ENCODE peak calls at places on chromosome 18, in seven cellular contexts. I, X, P, R, E, T and U are unnamed samples.

GRCh38 chr18:3118195-3119010 is 101.4 kb downstream of the MYOM1 start:
- DNase-seq in I (no peak), X (no peak), P (no peak), R (no peak), E (no peak), T (no peak), U (no peak)

GRCh38 chr18:37270046-37270665 is 295.4 kb downstream of the CELF4 start:
- DNase-seq in I (no peak), X (peak; percentile 72), P (peak; percentile 52), R (peak; percentile 2), E (peak; percentile 36), T (peak; percentile 27), U (no peak)

GRCh38 chr18:36732264-36732663 is 96.5 kb downstream of the TPGS2 start:
- DNase-seq in I (no peak), X (no peak), P (no peak), R (no peak), E (no peak), T (no peak), U (no peak)

GRCh38 chr18:3062798-3063563 is 50.0 kb upstream of the LPIN2 start:
- DNase-seq in I (peak; percentile 91), X (peak; percentile 52), P (peak; percentile 15), R (no peak), E (peak; percentile 83), T (peak; percentile 31), U (no peak)

GRCh38 chr18:46199515-46200147 is 95.4 kb downstream of the HAUS1 start:
- DNase-seq in I (no peak), X (peak; percentile 54), P (peak; percentile 86), R (no peak), E (no peak), T (peak; percentile 44), U (no peak)

GRCh38 chr18:29321561-29321960 is 1144.6 kb upstream of the CDH2 start:
- DNase-seq in I (no peak), X (no peak), P (peak; percentile 2), R (no peak), E (no peak), T (no peak), U (no peak)

GRCh38 chr18:64405161-64405560 is 256.3 kb upstream of the LINC00305 start:
- DNase-seq in I (no peak), X (peak; percentile 1), P (peak; percentile 16), R (no peak), E (no peak), T (no peak), U (no peak)

GRCh38 chr18:9647496-9648323 is 33.4 kb upstream of the PPP4R1 start:
- DNase-seq in I (no peak), X (peak; percentile 27), P (no peak), R (no peak), E (no peak), T (peak; percentile 57), U (no peak)

GRCh38 chr18:44723973-44724778 is 43.5 kb downstream of the SETBP1 start:
- DNase-seq in I (no peak), X (peak; percentile 35), P (no peak), R (no peak), E (no peak), T (no peak), U (no peak)

GRCh38 chr18:44051088-44051487 is 629.6 kb upstream of the SETBP1 start:
- DNase-seq in I (no peak), X (no peak), P (no peak), R (no peak), E (no peak), T (no peak), U (no peak)

GRCh38 chr18:24502621-24503020 is 42.2 kb downstream of the HRH4 start:
- DNase-seq in I (no peak), X (no peak), P (no peak), R (no peak), E (no peak), T (peak; percentile 3), U (no peak)

GRCh38 chr18:51390695-51391094 is 193.2 kb upstream of the MEX3C start:
- DNase-seq in I (no peak), X (peak; percentile 41), P (no peak), R (no peak), E (no peak), T (no peak), U (no peak)

GRCh38 chr18:12442946-12443345 is 35.2 kb downstream of the PRELID3A start:
- DNase-seq in I (no peak), X (peak; percentile 32), P (peak; percentile 75), R (no peak), E (no peak), T (no peak), U (no peak)

GRCh38 chr18:36141576-36141975 is 11.9 kb downstream of the ELP2 start:
- DNase-seq in I (no peak), X (no peak), P (no peak), R (no peak), E (no peak), T (no peak), U (no peak)

GRCh38 chr18:24801011-24801410 is 340.6 kb downstream of the HRH4 start:
- DNase-seq in I (no peak), X (no peak), P (peak; percentile 58), R (no peak), E (no peak), T (no peak), U (no peak)

GRCh38 chr18:70454705-70455322 is 166.0 kb downstream of the SOCS6 start:
- DNase-seq in I (no peak), X (peak; percentile 82), P (peak; percentile 79), R (peak; percentile 29), E (no peak), T (peak; percentile 9), U (no peak)

GRCh38 chr18:45383228-45383627 is 232.0 kb upstream of the SLC14A2 start:
- DNase-seq in I (no peak), X (no peak), P (no peak), R (no peak), E (no peak), T (no peak), U (no peak)

GRCh38 chr18:44682871-44683221 is 2.2 kb downstream of the SETBP1 start:
- DNase-seq in I (no peak), X (no peak), P (no peak), R (no peak), E (no peak), T (peak; percentile 30), U (no peak)

GRCh38 chr18:75211002-75211621 is 515 bp downstream of the TSHZ1 start:
- DNase-seq in I (no peak), X (peak; percentile 40), P (peak; percentile 18), R (no peak), E (peak; percentile 57), T (no peak), U (no peak)

GRCh38 chr18:45895339-45895738 is 69.9 kb downstream of the SIGLEC15 start:
- DNase-seq in I (no peak), X (no peak), P (no peak), R (no peak), E (no peak), T (no peak), U (no peak)

GRCh38 chr18:70154591-70155194 is 50.8 kb downstream of the RTTN start:
- DNase-seq in I (no peak), X (peak; percentile 67), P (peak; percentile 94), R (peak; percentile 60), E (no peak), T (peak; percentile 44), U (peak; percentile 79)

GRCh38 chr18:80105369-80106167 is 3.5 kb upstream of the ADNP2 start:
- DNase-seq in I (no peak), X (no peak), P (no peak), R (no peak), E (no peak), T (no peak), U (no peak)

GRCh38 chr18:67854340-67854739 is 337.8 kb upstream of the DSEL start:
- DNase-seq in I (no peak), X (no peak), P (peak; percentile 41), R (no peak), E (no peak), T (no peak), U (no peak)

GRCh38 chr18:62979900-62980299 is 264.6 kb downstream of the PHLPP1 start:
- DNase-seq in I (no peak), X (no peak), P (no peak), R (no peak), E (no peak), T (no peak), U (no peak)

GRCh38 chr18:25915907-25916306 is 174.5 kb downstream of the SS18 start:
- DNase-seq in I (no peak), X (no peak), P (no peak), R (no peak), E (no peak), T (no peak), U (no peak)
- TF ChIP-seq CTCF in I (no peak), X (no peak), P (peak; percentile 12), R (peak; percentile 14), E (no peak), T (no peak), U (no peak)

GRCh38 chr18:54125429-54125828 is 99.0 kb downstream of the MBD2 start:
- DNase-seq in I (no peak), X (no peak), P (no peak), R (no peak), E (no peak), T (no peak), U (no peak)

GRCh38 chr18:54117853-54118773 is 106.4 kb downstream of the MBD2 start:
- DNase-seq in I (no peak), X (peak; percentile 69), P (no peak), R (no peak), E (no peak), T (no peak), U (no peak)

GRCh38 chr18:54116541-54117257 is 107.8 kb downstream of the MBD2 start:
- DNase-seq in I (no peak), X (peak; percentile 40), P (no peak), R (no peak), E (no peak), T (no peak), U (no peak)

DNA sequence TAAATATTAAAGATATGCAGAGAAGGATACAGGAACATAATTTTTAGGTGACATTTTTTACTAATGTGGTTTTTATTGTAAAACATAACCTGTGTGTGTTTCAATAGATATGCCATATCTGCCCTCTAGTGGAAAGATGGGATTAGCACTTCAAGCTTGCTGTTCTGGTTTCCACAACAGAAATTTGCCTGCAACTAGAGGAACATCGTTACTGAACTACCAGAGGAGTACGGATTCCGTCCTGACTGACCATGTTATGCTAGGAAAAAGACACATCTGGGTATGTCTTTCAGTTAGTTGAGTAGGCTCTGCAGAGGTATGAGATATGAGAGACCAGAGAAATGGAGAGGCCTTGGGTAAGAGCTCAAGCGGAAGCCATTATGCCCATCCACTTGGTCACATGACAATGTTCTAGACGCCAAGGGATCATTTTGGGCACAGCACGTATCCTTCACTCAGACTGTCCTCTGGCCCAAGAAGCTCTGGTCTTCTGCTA is 104.9 kb downstream of the MBD2 start:
- DNase-seq in I (no peak), X (peak; percentile 81), P (peak; percentile 59), R (peak; percentile 29), E (no peak), T (peak; percentile 2), U (no peak)
- H3K4me3 ChIP-seq in I (no peak overlapping the region), X (no peak overlapping the region), P (no peak overlapping the region), R (no peak overlapping the region), E (no peak overlapping the region), T (no peak overlapping the region), U (no peak overlapping the region)

GRCh38 chr18:73514449-73514848 is 633.2 kb downstream of the FBXO15 start:
- DNase-seq in I (no peak), X (no peak), P (no peak), R (no peak), E (no peak), T (no peak), U (no peak)

GRCh38 chr18:73520229-73520628 is 627.4 kb downstream of the FBXO15 start:
- DNase-seq in I (no peak), X (no peak), P (peak; percentile 19), R (no peak), E (no peak), T (no peak), U (no peak)
- TF ChIP-seq CTCF in I (no peak), X (no peak), P (no peak), R (no peak), E (no peak), T (no peak), U (no peak)

GRCh38 chr18:23135679-23136325 is 517 bp downstream of the CABLES1 start:
- DNase-seq in I (no peak), X (peak; percentile 54), P (no peak), R (no peak), E (peak; percentile 70), T (peak; percentile 12), U (no peak)
- H3K4me3 ChIP-seq in I (peak overlapping the region; percentile 63), X (peak overlapping the region; percentile 50), P (peak overlapping the region; percentile 79), R (peak overlapping the region; percentile 71), E (peak overlapping the region; percentile 30), T (peak overlapping the region; percentile 78), U (peak overlapping the region; percentile 55)